ENCODE peak calls at places on chromosomes 13 and 19, in six cellular contexts. N, V, G, E, F and X are unnamed samples.

GRCh38 chr13:100532836-100533435 is 55.7 kb downstream of the GGACT start:
- DNase-seq in V (no peak), E (no peak), F (peak), G (no peak), N (no peak), X (no peak)

GRCh38 chr13:114111577-114111976 is 20.8 kb downstream of the RASA3 start:
- DNase-seq in E (no peak), V (no peak), N (peak), F (peak), G (no peak), X (peak)

GRCh38 chr13:112592181-112592580 is 4.2 kb upstream of the TUBGCP3 start:
- DNase-seq in F (no peak), N (no peak), G (no peak), E (no peak), V (no peak), X (no peak)

GRCh38 chr19:13935765-13936486 is 2.3 kb downstream of the PODNL1 start:
- DNase-seq in V (no peak), G (peak), E (no peak), N (no peak), F (no peak), X (no peak)

GRCh38 chr19:29485293-29485692 is 40.5 kb upstream of the VSTM2B start:
- DNase-seq in E (no peak), V (no peak), F (peak), G (no peak), N (no peak), X (no peak)

GRCh38 chr13:20721454-20722357 is 18.2 kb downstream of the IL17D start:
- DNase-seq in N (peak), V (no peak), E (peak), F (no peak), G (peak), X (no peak)

GRCh38 chr19:55383279-55383788 is 758 bp downstream of the TMEM238 start:
- DNase-seq in F (peak), N (no peak), E (no peak), G (no peak), V (no peak), X (no peak)

GRCh38 chr13:100510208-100510997 is 78.2 kb downstream of the GGACT start:
- DNase-seq in F (no peak), E (no peak), V (no peak), N (no peak), G (no peak), X (no peak)

GRCh38 chr19:53519431-53519830 is 18.5 kb upstream of the ZNF331 start:
- DNase-seq in N (no peak), E (no peak), V (no peak), G (no peak), F (no peak), X (no peak)

GRCh38 chr19:9144920-9145319 is 4.7 kb downstream of the ZNF317 start:
- DNase-seq in F (no peak), N (no peak), V (no peak), G (no peak), E (no peak), X (no peak)

GRCh38 chr13:29925457-29925856 is 75.0 kb upstream of the UBL3 start:
- DNase-seq in N (no peak), F (peak), G (peak), V (no peak), E (peak), X (no peak)

GRCh38 chr19:55258476-55258827 is 365 bp downstream of the PPP6R1 start:
- DNase-seq in N (no peak), F (no peak), E (no peak), V (no peak), G (no peak), X (no peak)

GRCh38 chr13:41403983-41404382 is 53.4 kb upstream of the RGCC start:
- DNase-seq in N (no peak), G (no peak), E (no peak), F (no peak), V (no peak), X (no peak)

GRCh38 chr19:20124879-20125278 is 42.1 kb upstream of the ZNF486 start:
- DNase-seq in E (no peak), V (no peak), F (no peak), N (no peak), G (no peak), X (no peak)
- TF ChIP-seq CTCF in E (no peak), V (no peak), F (no peak), N (no peak), G (no peak), X (no peak)

DNA sequence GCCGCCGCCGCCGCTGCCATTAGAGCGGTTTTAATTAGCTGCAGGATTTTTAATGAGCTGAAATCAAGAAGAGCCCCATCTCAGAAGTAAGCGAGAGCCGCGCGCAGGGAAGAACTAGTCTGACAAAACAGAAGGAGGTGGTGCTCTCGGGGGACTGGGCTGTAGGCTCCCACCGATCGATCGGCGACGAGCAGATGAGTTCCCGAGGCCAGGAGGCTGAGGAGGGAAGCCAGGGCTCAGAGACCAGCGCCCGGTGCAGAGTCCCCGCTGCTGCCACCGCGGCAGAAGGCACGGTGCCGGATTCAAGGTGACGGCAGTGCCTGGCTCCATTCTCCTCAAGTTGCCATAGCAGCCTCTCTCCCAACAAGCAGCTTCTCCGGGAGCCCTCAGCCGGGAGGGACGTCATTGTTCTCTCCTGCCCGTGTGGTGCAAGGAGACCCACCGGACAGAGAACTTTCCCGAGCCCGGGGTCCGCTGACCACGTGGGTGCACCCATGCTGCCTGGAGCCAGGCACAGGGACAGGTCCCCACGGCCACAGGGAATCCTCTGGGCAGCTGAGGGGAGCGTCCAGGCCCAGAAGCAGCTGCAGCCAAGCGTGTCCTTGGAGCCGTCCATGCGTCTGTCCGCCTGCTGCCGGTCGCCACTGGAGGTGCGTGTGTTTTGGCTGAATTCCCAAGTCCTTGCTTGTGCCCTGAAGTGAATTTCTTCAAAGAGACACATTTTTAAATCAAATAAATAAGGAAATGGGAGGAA is 63.0 kb downstream of the CHST8 start:
- DNase-seq in E (no peak), F (no peak), V (no peak), N (no peak), G (no peak), X (no peak)
- TF ChIP-seq CTCF in E (no peak), F (no peak), V (no peak), N (no peak), G (no peak), X (no peak)

GRCh38 chr19:45444318-45445041 is 20.8 kb upstream of the ERCC1 start:
- DNase-seq in F (peak), N (no peak), E (no peak), G (peak), V (peak), X (peak)
- TF ChIP-seq CTCF in F (no peak), N (no peak), E (no peak), G (no peak), V (no peak), X (no peak)

GRCh38 chr13:48476674-48477073 is 56.2 kb downstream of the RCBTB2 start:
- DNase-seq in F (no peak), E (no peak), V (no peak), G (no peak), N (no peak), X (no peak)

GRCh38 chr13:48476215-48476614 is 56.7 kb downstream of the RCBTB2 start:
- DNase-seq in E (no peak), N (no peak), V (no peak), F (no peak), G (no peak), X (no peak)

GRCh38 chr13:48477191-48477855 is 55.6 kb downstream of the RCBTB2 start:
- DNase-seq in E (no peak), N (no peak), G (no peak), F (no peak), V (no peak), X (no peak)

GRCh38 chr13:48478401-48478800 is 54.5 kb downstream of the RCBTB2 start:
- DNase-seq in G (peak), N (no peak), V (no peak), E (no peak), F (no peak), X (no peak)

DNA sequence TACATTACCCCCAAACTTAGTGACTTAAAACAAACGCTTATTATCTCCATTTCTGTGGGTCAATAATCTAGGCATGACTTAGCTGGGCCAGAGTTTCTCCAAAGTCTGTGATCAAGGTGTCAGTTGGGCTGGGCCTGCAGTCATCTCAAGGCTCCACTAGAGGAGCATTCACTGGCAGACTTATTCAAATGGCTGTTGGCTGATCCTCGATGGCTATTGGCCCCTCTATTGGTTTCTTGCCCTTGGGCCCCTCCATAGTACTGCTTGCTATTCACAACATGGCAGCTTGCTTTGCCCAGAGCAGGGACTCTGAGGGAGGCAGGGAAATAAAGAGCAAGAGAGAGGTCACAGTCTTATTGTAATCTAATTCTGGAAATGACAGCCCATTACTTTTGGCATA is 57.6 kb downstream of the RCBTB2 start:
- DNase-seq in E (no peak), V (no peak), F (no peak), N (no peak), G (no peak), X (no peak)
- TF ChIP-seq CTCF in E (no peak), V (no peak), F (no peak), N (no peak), G (no peak), X (no peak)

DNA sequence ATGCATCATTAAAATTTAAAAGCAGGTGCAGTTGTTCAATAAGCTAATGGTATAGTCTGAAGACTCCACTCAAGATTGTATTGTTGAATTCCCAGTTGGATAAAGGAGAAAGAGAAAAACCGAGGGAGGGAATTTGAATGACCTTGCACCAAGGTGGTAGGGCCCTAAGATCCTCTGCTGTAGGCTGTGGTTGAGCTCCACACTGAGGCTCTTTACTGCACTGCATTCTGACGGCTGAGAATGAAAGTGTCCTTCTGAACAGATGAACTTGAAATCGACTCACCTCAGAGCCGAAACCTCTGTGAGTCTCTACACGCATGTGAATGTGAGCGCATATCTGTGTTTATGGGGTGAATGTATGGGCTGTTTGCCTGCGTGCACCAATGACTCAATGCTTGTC is 388.9 kb upstream of the DACH1 start:
- DNase-seq in G (peak), V (no peak), N (no peak), E (peak), F (no peak), X (no peak)
- TF ChIP-seq CTCF in G (peak), V (no peak), N (no peak), E (peak), F (peak), X (no peak)

GRCh38 chr13:30934381-30934780 is 1.9 kb downstream of the TEX26 start:
- DNase-seq in N (no peak), E (no peak), V (no peak), G (no peak), F (no peak), X (no peak)
- TF ChIP-seq CTCF in N (peak), E (peak), V (no peak), G (no peak), F (no peak), X (no peak)

DNA sequence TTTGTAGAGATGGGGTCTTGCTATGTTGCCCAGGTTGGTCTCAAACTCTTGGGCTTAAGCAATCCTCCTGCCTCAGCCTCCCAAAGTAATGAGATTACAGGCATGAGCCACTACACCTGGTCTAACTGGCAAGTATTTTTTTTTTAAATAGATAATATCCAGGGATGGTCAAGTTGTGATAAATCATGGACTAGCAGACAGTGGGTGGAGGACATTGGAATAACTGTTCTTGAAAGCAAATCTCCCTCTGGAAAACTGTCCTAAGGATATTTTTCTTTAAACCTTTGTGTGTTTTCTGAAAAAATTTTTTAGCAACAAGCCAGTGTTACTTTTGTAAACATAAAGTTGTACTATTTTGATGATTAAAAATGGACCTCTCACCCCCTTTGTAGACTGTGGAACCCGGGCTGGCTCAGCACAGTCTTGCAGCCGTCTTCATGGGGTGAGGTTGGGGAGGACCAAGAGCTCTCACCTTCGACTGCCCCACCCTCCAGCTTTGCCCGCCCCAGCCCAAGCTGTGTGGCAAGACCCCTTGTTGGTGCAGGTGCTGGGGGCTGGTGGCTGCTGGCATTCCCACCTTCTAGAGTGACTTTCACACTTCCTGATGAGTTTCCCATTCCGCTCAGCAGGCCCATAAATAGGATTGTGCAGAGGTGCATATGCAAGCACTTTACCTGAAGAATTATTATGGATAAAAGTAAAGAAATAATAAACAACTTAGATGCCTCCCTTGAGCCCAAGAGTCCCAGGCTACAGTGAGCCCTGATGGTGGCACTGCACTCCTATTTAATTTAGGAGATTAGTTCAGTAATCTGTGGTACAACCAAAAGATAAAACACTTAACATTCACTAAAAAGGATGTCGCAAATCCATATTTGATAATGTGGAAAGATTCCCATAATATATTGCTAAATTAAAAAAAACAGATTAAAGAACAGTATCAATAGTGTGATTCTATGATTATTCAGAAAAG is 107.3 kb downstream of the GADD45B start:
- DNase-seq in E (no peak), N (no peak), G (no peak), V (no peak), F (peak), X (no peak)
- TF ChIP-seq CTCF in E (no peak), N (no peak), G (no peak), V (no peak), F (no peak), X (no peak)

DNA sequence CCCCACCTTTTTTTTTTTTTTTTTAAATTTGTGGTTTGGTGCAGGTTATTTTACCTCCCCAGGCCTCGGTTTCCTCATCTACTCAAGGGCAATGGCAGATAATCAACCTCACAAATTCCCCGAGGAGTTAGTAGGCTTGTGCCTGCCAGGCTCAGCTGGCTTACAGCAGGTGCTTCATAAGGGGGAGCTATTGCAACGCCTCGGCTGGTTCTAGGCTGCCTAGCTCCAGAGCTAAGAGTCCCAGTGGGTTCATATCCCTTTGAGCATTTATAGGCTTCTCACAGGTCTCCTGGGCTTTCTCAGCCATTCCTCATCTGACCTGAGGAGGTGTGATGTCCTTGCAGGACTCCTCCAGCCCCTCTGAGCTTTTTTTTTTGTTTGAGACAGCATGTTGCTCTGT is 10.6 kb downstream of the BCKDHA start:
- DNase-seq in V (no peak), E (no peak), N (no peak), F (no peak), G (no peak), X (no peak)
- TF ChIP-seq CTCF in V (no peak), E (no peak), N (no peak), F (peak), G (no peak), X (no peak)

GRCh38 chr13:28557725-28558124 is 62.8 kb upstream of the FLT1 start:
- DNase-seq in G (peak), V (no peak), F (no peak), N (peak), E (peak), X (no peak)
- TF ChIP-seq CTCF in G (no peak), V (no peak), F (no peak), N (no peak), E (no peak), X (no peak)

GRCh38 chr13:60091573-60091972 is 72.2 kb downstream of the DIAPH3 start:
- DNase-seq in F (no peak), N (no peak), V (no peak), E (no peak), G (no peak), X (no peak)
- TF ChIP-seq CTCF in F (no peak), N (no peak), V (no peak), E (no peak), G (no peak), X (no peak)